ENCODE peak calls at places on chromosomes 4 and X, in nine cellular contexts. D is nephron progenitor cell; K is hepatocyte; R is cardiac muscle cell; M is HFFc6; I is CD8-positive, alpha-beta T cell; O is right lobe of liver; C is bronchial epithelial cell; A is activated B cell treated with CpG ODN at 0.5 μM for 24 hours. E is an unnamed sample.

GRCh38 chrX:107610667-107611066 is 17.6 kb upstream of the PRPS1 start:
- DNase-seq in D (no peak), K (no peak), R (no peak), M (no peak), I (no peak), O (no peak), C (no peak), A (no peak), E (no peak)

GRCh38 chr4:102574317-102574716 is 73.2 kb downstream of the NFKB1 start:
- DNase-seq in D (no peak), K (no peak), R (peak), M (no peak), I (no peak), O (no peak), C (no peak), A (no peak), E (no peak)

GRCh38 chr4:151561551-151562256 is 152.7 kb downstream of the FHIP1A start:
- DNase-seq in D (no peak), K (no peak), R (no peak), M (peak), I (no peak), O (no peak), C (no peak), A (no peak), E (no peak)

GRCh38 chr4:48640699-48641098 is 139.4 kb downstream of the FRYL start:
- DNase-seq in D (no peak), K (no peak), R (no peak), M (no peak), I (no peak), O (no peak), C (no peak), A (no peak), E (no peak)

GRCh38 chr4:97910005-97910404 is 233.3 kb downstream of the STPG2 start:
- DNase-seq in D (no peak), K (peak), R (no peak), M (no peak), I (no peak), O (no peak), C (peak), A (no peak), E (no peak)

GRCh38 chrX:9724711-9725110 is 40.9 kb downstream of the GPR143 start:
- DNase-seq in D (no peak), K (no peak), R (peak), M (peak), I (no peak), O (no peak), C (peak), A (no peak), E (no peak)

GRCh38 chrX:45824471-45824870 is 623.8 kb upstream of the DIPK2B start:
- DNase-seq in D (no peak), K (peak), R (peak), M (peak), I (no peak), O (no peak), C (peak), A (no peak), E (peak)

GRCh38 chr4:38563703-38564490 is 100.1 kb upstream of the KLF3 start:
- DNase-seq in D (no peak), K (no peak), R (no peak), M (no peak), I (no peak), O (no peak), C (no peak), A (no peak), E (no peak)

GRCh38 chrX:12452268-12452667 is 314.0 kb downstream of the FRMPD4 start:
- DNase-seq in D (no peak), K (no peak), R (no peak), M (no peak), I (no peak), O (no peak), C (no peak), A (no peak), E (no peak)

GRCh38 chr4:24973471-24974251 is 57.1 kb downstream of the LGI2 start:
- DNase-seq in D (peak), K (peak), R (no peak), M (peak), I (no peak), O (peak), C (peak), A (no peak), E (no peak)

GRCh38 chr4:133186210-133186609 is 37.1 kb downstream of the PCDH10 start:
- DNase-seq in D (no peak), K (no peak), R (no peak), M (no peak), I (no peak), O (no peak), C (no peak), A (no peak), E (no peak)

GRCh38 chrX:24298191-24298590 is 15.7 kb downstream of the SUPT20HL2 start:
- DNase-seq in D (peak), K (peak), R (no peak), M (no peak), I (no peak), O (no peak), C (no peak), A (no peak), E (peak)

GRCh38 chr4:178556796-178557195 is 1114.6 kb upstream of the AGA start:
- DNase-seq in D (no peak), K (no peak), R (no peak), M (no peak), I (no peak), O (no peak), C (peak), A (no peak), E (no peak)

GRCh38 chr4:26873391-26874026 is 12.9 kb downstream of the STIM2 start:
- DNase-seq in D (no peak), K (no peak), R (no peak), M (no peak), I (peak), O (no peak), C (no peak), A (no peak), E (peak)

GRCh38 chr4:87974856-87975462 is 555 bp upstream of the SPP1 start:
- DNase-seq in D (no peak), K (no peak), R (no peak), M (no peak), I (no peak), O (peak), C (peak), A (no peak), E (no peak)

GRCh38 chr4:164997324-164997723 is 19.9 kb upstream of the TRIM61 start:
- DNase-seq in D (no peak), K (no peak), R (no peak), M (no peak), I (no peak), O (no peak), C (no peak), A (no peak), E (no peak)

GRCh38 chr4:39044947-39045734 is 12.9 kb upstream of the TMEM156 start:
- DNase-seq in D (peak), K (no peak), R (peak), M (no peak), I (peak), O (no peak), C (no peak), A (no peak), E (peak)

GRCh38 chr4:151325320-151326246 is at the start of gene SH3D19:
- DNase-seq in D (peak), K (peak), R (peak), M (peak), I (no peak), O (peak), C (peak), A (no peak), E (peak)

GRCh38 chr4:176818531-176818930 is 25.8 kb upstream of the VEGFC start:
- DNase-seq in D (no peak), K (no peak), R (no peak), M (peak), I (no peak), O (no peak), C (peak), A (no peak), E (no peak)

GRCh38 chr4:103032575-103032974 is 13.1 kb upstream of the SLC9B1 start:
- DNase-seq in D (no peak), K (peak), R (peak), M (peak), I (no peak), O (no peak), C (peak), A (no peak), E (peak)

GRCh38 chr4:168848112-168848511 is 161.9 kb downstream of the CBR4 start:
- DNase-seq in D (no peak), K (no peak), R (peak), M (no peak), I (no peak), O (no peak), C (no peak), A (no peak), E (no peak)

GRCh38 chr4:35639929-35640328 is 604.4 kb downstream of the ARAP2 start:
- DNase-seq in D (no peak), K (no peak), R (no peak), M (no peak), I (no peak), O (no peak), C (no peak), A (no peak), E (no peak)

GRCh38 chr4:185885075-185885474 is 73.1 kb upstream of the SORBS2 start:
- DNase-seq in D (no peak), K (no peak), R (no peak), M (no peak), I (no peak), O (no peak), C (no peak), A (no peak), E (no peak)

GRCh38 chr4:74061430-74061829 is 22.9 kb upstream of the CXCL3 start:
- DNase-seq in D (no peak), K (no peak), R (no peak), M (no peak), I (no peak), O (no peak), C (no peak), A (no peak), E (no peak)

GRCh38 chr4:149223659-149224058 is 592.0 kb downstream of the IQCM start:
- DNase-seq in D (no peak), K (no peak), R (peak), M (peak), I (no peak), O (no peak), C (peak), A (no peak), E (no peak)

GRCh38 chr4:11700751-11701226 is 272.1 kb upstream of the HS3ST1 start:
- DNase-seq in D (no peak), K (no peak), R (no peak), M (peak), I (no peak), O (no peak), C (peak), A (no peak), E (no peak)

GRCh38 chr4:137694138-137694537 is 161.8 kb upstream of the PCDH18 start:
- DNase-seq in D (no peak), K (no peak), R (peak), M (no peak), I (no peak), O (no peak), C (no peak), A (no peak), E (no peak)

GRCh38 chrX:3244955-3245354 is 101.5 kb downstream of the MXRA5 start:
- DNase-seq in D (no peak), K (no peak), R (no peak), M (no peak), I (no peak), O (no peak), C (peak), A (no peak), E (no peak)

GRCh38 chr4:55125763-55126541 is 557 bp upstream of the KDR start:
- DNase-seq in D (peak), K (no peak), R (peak), M (no peak), I (no peak), O (no peak), C (no peak), A (no peak), E (no peak)

GRCh38 chr4:156336516-156336915 is 382.9 kb upstream of the CTSO start:
- DNase-seq in D (no peak), K (no peak), R (no peak), M (peak), I (no peak), O (no peak), C (peak), A (no peak), E (no peak)

GRCh38 chr4:139815646-139816601 is 150.3 kb downstream of the MGST2 start:
- DNase-seq in D (peak), K (peak), R (peak), M (peak), I (no peak), O (no peak), C (peak), A (no peak), E (peak)

GRCh38 chrX:135974279-135974856 is 580 bp upstream of the MMGT1 start:
- DNase-seq in D (peak), K (peak), R (peak), M (peak), I (peak), O (peak), C (no peak), A (peak), E (no peak)

GRCh38 chrX:135975421-135975820 is 1.6 kb upstream of the MMGT1 start:
- DNase-seq in D (no peak), K (no peak), R (no peak), M (no peak), I (no peak), O (no peak), C (no peak), A (no peak), E (no peak)

GRCh38 chrX:135977611-135978010 is 3.8 kb upstream of the MMGT1 start:
- DNase-seq in D (no peak), K (no peak), R (no peak), M (peak), I (no peak), O (no peak), C (peak), A (no peak), E (no peak)

GRCh38 chrX:135973548-135974278 is at the start of gene MMGT1:
- DNase-seq in D (peak), K (peak), R (peak), M (peak), I (peak), O (peak), C (peak), A (peak), E (peak)

DNA sequence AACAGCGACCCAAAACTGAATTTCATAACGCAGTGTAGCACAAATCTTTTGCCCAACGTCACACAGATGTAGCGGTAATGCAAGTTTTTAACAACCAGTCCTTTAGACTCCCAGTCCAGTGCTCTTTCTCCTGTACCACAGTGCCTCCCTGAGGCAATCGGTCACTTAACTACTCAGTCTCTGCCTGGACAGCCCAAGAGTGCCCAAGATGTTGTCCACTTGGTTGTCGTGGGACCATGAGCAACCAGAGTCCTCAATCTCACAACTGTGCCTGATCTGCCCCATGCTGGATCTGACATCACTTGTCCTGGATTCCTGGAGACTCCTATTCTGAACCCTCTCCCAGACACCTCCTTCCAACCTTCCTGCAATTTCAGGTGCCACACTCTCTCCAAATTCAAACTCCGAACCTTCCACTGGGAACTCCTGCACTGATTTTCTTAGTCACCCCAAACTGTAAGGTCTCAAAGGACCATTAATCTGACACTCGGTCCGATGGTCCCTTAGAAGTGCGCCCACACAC is 702 bp downstream of the MMGT1 start:
- DNase-seq in D (no peak), K (peak), R (peak), M (peak), I (no peak), O (peak), C (peak), A (no peak), E (no peak)
- TF ChIP-seq CTCF in D (no peak), K (no peak), R (no peak), M (no peak), I (no peak), O (no peak), C (peak), A (no peak), E (no peak)

DNA sequence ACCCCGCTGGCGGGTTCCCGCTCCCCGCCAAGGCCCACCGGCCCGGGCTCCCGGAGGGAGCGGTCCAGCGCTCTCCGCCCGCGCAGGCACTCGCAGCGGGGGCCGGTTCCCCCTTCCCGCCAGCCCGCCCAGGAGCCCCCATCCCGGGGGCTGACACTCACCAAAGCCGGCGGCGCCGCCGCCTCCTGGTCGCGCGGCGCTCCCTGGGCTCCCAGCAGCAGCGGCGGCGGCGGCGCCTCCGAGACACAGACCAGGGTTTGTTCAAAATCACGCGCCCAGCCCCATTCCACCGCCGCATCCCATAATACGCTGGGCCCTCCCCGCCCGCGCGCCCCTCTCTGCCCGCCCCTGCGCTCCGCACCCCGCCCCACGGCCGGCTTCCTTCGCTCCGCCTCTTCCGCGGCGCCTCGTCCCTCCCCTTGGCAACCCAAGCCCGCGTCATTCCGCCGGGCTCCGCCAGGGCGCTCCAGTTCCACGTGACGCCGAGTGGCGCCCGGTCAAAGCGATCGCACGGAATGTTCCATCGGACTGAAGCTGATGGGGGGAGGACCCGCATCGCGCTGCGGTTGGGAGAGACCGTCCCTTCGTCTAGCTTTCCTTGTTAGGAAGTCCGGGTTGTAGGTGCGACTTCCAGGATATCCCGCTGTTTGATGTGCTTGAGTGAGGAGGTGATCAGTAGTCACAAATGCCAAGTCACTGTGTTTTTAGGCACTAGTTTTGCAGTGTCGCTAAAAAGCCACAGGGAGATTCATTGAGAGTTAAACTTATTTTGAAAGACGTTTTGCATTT is 2.2 kb upstream of the LIN54 start:
- DNase-seq in D (peak), K (peak), R (peak), M (peak), I (peak), O (peak), C (peak), A (peak), E (peak)
- TF ChIP-seq CTCF in D (peak), K (peak), R (peak), M (peak), I (peak), O (peak), C (peak), A (no peak), E (peak)

GRCh38 chr4:121096629-121097028 is 24.3 kb upstream of the NDNF start:
- DNase-seq in D (no peak), K (peak), R (peak), M (peak), I (no peak), O (no peak), C (peak), A (no peak), E (no peak)
- TF ChIP-seq CTCF in D (peak), K (peak), R (peak), M (peak), I (peak), O (peak), C (no peak), A (no peak), E (peak)

GRCh38 chr4:83455300-83456183 is at the start of the genes HELQ and MRPS18C:
- DNase-seq in D (peak), K (peak), R (peak), M (peak), I (peak), O (peak), C (peak), A (peak), E (peak)
- TF ChIP-seq CTCF in D (no peak), K (peak), R (peak), M (peak), I (no peak), O (peak), C (peak), A (no peak), E (no peak)

GRCh38 chr4:174873931-174874330 is 44.2 kb upstream of the ADAM29 start:
- DNase-seq in D (no peak), K (no peak), R (no peak), M (no peak), I (no peak), O (no peak), C (peak), A (no peak), E (no peak)
- TF ChIP-seq CTCF in D (no peak), K (no peak), R (no peak), M (no peak), I (no peak), O (no peak), C (peak), A (no peak), E (no peak)

DNA sequence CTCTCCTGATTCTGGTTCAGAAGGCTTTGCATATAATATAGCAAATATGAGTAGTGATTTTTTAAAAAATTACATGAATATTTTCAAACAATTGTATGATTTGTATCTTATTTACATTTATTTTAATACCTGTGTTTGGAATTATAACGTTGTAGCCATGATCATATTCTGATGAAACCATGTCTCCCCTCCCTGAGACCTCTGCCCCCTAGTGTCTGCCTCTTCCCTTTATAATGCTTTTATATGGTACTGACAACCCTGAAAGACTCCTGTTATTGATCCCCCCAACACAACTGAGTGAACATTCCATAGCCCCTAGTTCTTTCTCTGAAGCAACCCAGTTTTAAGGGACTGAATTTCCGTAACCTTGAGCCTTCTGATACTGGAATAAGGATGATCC is 187.4 kb downstream of the SOX3 start:
- DNase-seq in D (no peak), K (no peak), R (no peak), M (no peak), I (no peak), O (no peak), C (no peak), A (no peak), E (no peak)
- TF ChIP-seq CTCF in D (no peak), K (no peak), R (no peak), M (no peak), I (no peak), O (no peak), C (no peak), A (no peak), E (no peak)

DNA sequence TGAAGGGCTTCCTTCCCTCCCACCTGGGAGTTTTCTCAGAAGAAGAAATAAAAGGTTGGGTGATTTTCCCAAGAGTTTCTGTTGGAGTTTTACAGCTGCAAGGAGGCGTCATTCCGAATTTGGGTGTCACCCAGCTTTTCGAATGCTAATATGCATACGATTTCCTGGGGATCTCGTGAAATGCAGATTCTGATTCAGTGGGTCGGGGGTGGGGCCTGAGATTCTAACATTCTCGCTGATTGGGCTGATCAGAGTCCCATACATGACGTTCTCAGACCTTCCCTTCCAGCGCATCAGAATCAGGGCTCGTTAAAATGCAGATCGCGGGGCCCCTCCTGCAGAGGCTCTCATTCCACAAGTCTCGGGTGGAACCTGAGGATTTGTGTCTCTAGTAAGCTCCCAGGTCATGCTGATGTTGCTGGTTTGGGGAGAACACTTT is 125.8 kb upstream of the STX18 start:
- DNase-seq in D (no peak), K (no peak), R (peak), M (no peak), I (no peak), O (no peak), C (no peak), A (no peak), E (no peak)
- TF ChIP-seq CTCF in D (no peak), K (no peak), R (no peak), M (no peak), I (no peak), O (no peak), C (no peak), A (no peak), E (no peak)